ENCODE peak calls at places on chromosomes 4 and X, in five cellular contexts. One of them, this sample, is unnamed.

GRCh38 chr4:3791910-3792542 is 25.8 kb downstream of the ADRA2C start:
- DNase-seq in tibial artery: no peak
- DNase-seq in NCI-H524: no peak
- DNase-seq in substantia nigra: no peak
- DNase-seq in testis: peak
- DNase-seq in this sample: peak

GRCh38 chr4:158353541-158354304 is 143.4 kb downstream of the TMEM144 start:
- DNase-seq in NCI-H524: no peak
- DNase-seq in tibial artery: no peak
- DNase-seq in testis: no peak
- DNase-seq in substantia nigra: no peak
- DNase-seq in this sample: no peak

GRCh38 chr4:108117473-108118182 is 51.1 kb downstream of the LEF1 start:
- DNase-seq in NCI-H524: no peak
- DNase-seq in substantia nigra: no peak
- DNase-seq in testis: no peak
- DNase-seq in tibial artery: no peak
- DNase-seq in this sample: peak

GRCh38 chrX:107676559-107677378 is 48.5 kb downstream of the PRPS1 start:
- DNase-seq in tibial artery: peak
- DNase-seq in substantia nigra: no peak
- DNase-seq in NCI-H524: peak
- DNase-seq in testis: peak
- DNase-seq in this sample: peak

GRCh38 chrX:33190016-33190415 is 21.3 kb downstream of the DMD start:
- DNase-seq in substantia nigra: no peak
- DNase-seq in testis: no peak
- DNase-seq in NCI-H524: no peak
- DNase-seq in tibial artery: no peak
- DNase-seq in this sample: no peak

GRCh38 chrX:150216716-150217115 is 146.4 kb upstream of the MAMLD1 start:
- DNase-seq in tibial artery: no peak
- DNase-seq in testis: no peak
- DNase-seq in NCI-H524: no peak
- DNase-seq in substantia nigra: no peak
- DNase-seq in this sample: no peak

GRCh38 chrX:7147978-7148824 is at the start of gene PUDP:
- DNase-seq in tibial artery: peak
- DNase-seq in testis: peak
- DNase-seq in NCI-H524: peak
- DNase-seq in substantia nigra: peak
- DNase-seq in this sample: peak

GRCh38 chr4:26412381-26413372 is 77.6 kb downstream of the CCKAR start:
- DNase-seq in substantia nigra: no peak
- DNase-seq in tibial artery: no peak
- DNase-seq in testis: peak
- DNase-seq in NCI-H524: no peak
- DNase-seq in this sample: peak

GRCh38 chr4:93199492-93199891 is 629.1 kb upstream of the ATOH1 start:
- DNase-seq in NCI-H524: peak
- DNase-seq in substantia nigra: no peak
- DNase-seq in testis: no peak
- DNase-seq in tibial artery: no peak
- DNase-seq in this sample: peak

GRCh38 chr4:78661923-78662521 is 110.5 kb downstream of the ANXA3 start:
- DNase-seq in substantia nigra: no peak
- DNase-seq in testis: no peak
- DNase-seq in NCI-H524: no peak
- DNase-seq in tibial artery: no peak
- DNase-seq in this sample: peak

GRCh38 chr4:185529413-185529812 is 5.9 kb downstream of the PDLIM3 start:
- DNase-seq in tibial artery: no peak
- DNase-seq in NCI-H524: no peak
- DNase-seq in substantia nigra: no peak
- DNase-seq in testis: no peak
- DNase-seq in this sample: no peak

GRCh38 chr4:65668201-65669007 is 1.9 kb downstream of the EPHA5 start:
- DNase-seq in NCI-H524: no peak
- DNase-seq in substantia nigra: no peak
- DNase-seq in testis: peak
- DNase-seq in tibial artery: peak
- DNase-seq in this sample: no peak

GRCh38 chrX:84993150-84993549 is 10.5 kb upstream of the APOOL start:
- DNase-seq in tibial artery: no peak
- DNase-seq in substantia nigra: no peak
- DNase-seq in testis: no peak
- DNase-seq in NCI-H524: no peak
- DNase-seq in this sample: no peak

GRCh38 chr4:30770049-30770549 is 49.9 kb downstream of the PCDH7 start:
- DNase-seq in substantia nigra: no peak
- DNase-seq in tibial artery: no peak
- DNase-seq in testis: no peak
- DNase-seq in NCI-H524: no peak
- DNase-seq in this sample: peak

GRCh38 chr4:186701273-186701672 is 22.4 kb downstream of the FAT1 start:
- DNase-seq in testis: peak
- DNase-seq in substantia nigra: no peak
- DNase-seq in tibial artery: peak
- DNase-seq in NCI-H524: peak
- DNase-seq in this sample: no peak

GRCh38 chr4:13541720-13542576 is 2.4 kb downstream of the NKX3-2 start:
- DNase-seq in testis: peak
- DNase-seq in tibial artery: no peak
- DNase-seq in NCI-H524: peak
- DNase-seq in substantia nigra: no peak
- DNase-seq in this sample: no peak

GRCh38 chr4:87566276-87566675 is 37.1 kb upstream of the SPARCL1 start:
- DNase-seq in testis: no peak
- DNase-seq in NCI-H524: no peak
- DNase-seq in tibial artery: no peak
- DNase-seq in substantia nigra: no peak
- DNase-seq in this sample: no peak

GRCh38 chr4:38190717-38191178 is 230.6 kb downstream of the PTTG2 start:
- DNase-seq in substantia nigra: no peak
- DNase-seq in NCI-H524: no peak
- DNase-seq in tibial artery: peak
- DNase-seq in testis: no peak
- DNase-seq in this sample: peak

GRCh38 chrX:100635040-100635439 is 1.6 kb downstream of the TSPAN6 start:
- DNase-seq in substantia nigra: no peak
- DNase-seq in NCI-H524: no peak
- DNase-seq in testis: no peak
- DNase-seq in tibial artery: no peak
- DNase-seq in this sample: no peak

GRCh38 chr4:74062954-74063353 is 24.5 kb upstream of the CXCL3 start:
- DNase-seq in testis: no peak
- DNase-seq in NCI-H524: no peak
- DNase-seq in tibial artery: no peak
- DNase-seq in substantia nigra: no peak
- DNase-seq in this sample: no peak

GRCh38 chr4:108342325-108342986 is 173.7 kb upstream of the LEF1 start:
- DNase-seq in tibial artery: no peak
- DNase-seq in testis: no peak
- DNase-seq in NCI-H524: no peak
- DNase-seq in substantia nigra: no peak
- DNase-seq in this sample: no peak

GRCh38 chr4:181637186-181638105 is 605.8 kb upstream of the TENM3 start:
- DNase-seq in substantia nigra: no peak
- DNase-seq in NCI-H524: no peak
- DNase-seq in testis: no peak
- DNase-seq in tibial artery: no peak
- DNase-seq in this sample: no peak

GRCh38 chr4:41146716-41147506 is 67.4 kb downstream of the APBB2 start:
- DNase-seq in substantia nigra: peak
- DNase-seq in tibial artery: peak
- DNase-seq in NCI-H524: no peak
- DNase-seq in testis: peak
- DNase-seq in this sample: peak

GRCh38 chr4:99803702-99804101 is 12.9 kb upstream of the DAPP1 start:
- DNase-seq in tibial artery: no peak
- DNase-seq in testis: no peak
- DNase-seq in substantia nigra: no peak
- DNase-seq in NCI-H524: no peak
- DNase-seq in this sample: no peak

GRCh38 chrX:38664285-38664684 is 102.9 kb downstream of the TSPAN7 start:
- DNase-seq in tibial artery: no peak
- DNase-seq in testis: peak
- DNase-seq in substantia nigra: no peak
- DNase-seq in NCI-H524: peak
- DNase-seq in this sample: peak

GRCh38 chr4:168811793-168812651 is 198.0 kb downstream of the CBR4 start:
- DNase-seq in NCI-H524: no peak
- DNase-seq in substantia nigra: no peak
- DNase-seq in testis: no peak
- DNase-seq in tibial artery: no peak
- DNase-seq in this sample: peak

GRCh38 chr4:61202638-61203495 is 2.7 kb downstream of the ADGRL3 start:
- DNase-seq in NCI-H524: peak
- DNase-seq in testis: peak
- DNase-seq in substantia nigra: peak
- DNase-seq in tibial artery: no peak
- DNase-seq in this sample: peak